ENCODE peak calls at places on chromosomes 16 and 17, in four cellular contexts. I is SK-N-SH, W is HepG2, M is HL-60. S is an unnamed sample.

GRCh38 chr16:17972460-17972943 is 364.0 kb downstream of the NPIPA8 start:
- DNase-seq in I (peak; percentile 88), W (no peak), M (no peak), S (no peak)

GRCh38 chr16:8517280-8517679 is 73.0 kb downstream of the TMEM114 start:
- DNase-seq in I (no peak), W (no peak), M (no peak), S (no peak)

GRCh38 chr17:7613769-7614421 is 802 bp downstream of the FXR2 start:
- DNase-seq in I (no peak), W (no peak), M (no peak), S (no peak)

GRCh38 chr17:71427801-71428200 is 693.0 kb upstream of the SOX9 start:
- DNase-seq in I (no peak), W (no peak), M (no peak), S (no peak)

GRCh38 chr17:36610472-36610871 is 9.1 kb downstream of the MRM1 start:
- DNase-seq in I (no peak), W (no peak), M (no peak), S (no peak)

GRCh38 chr16:30473231-30474061 is 904 bp downstream of the ITGAL start:
- DNase-seq in I (no peak), W (no peak), M (peak; percentile 76), S (no peak)

GRCh38 chr16:81076566-81077076 is 417 bp downstream of the C16orf46 start:
- DNase-seq in I (peak; percentile 86), W (peak; percentile 79), M (peak; percentile 88), S (no peak)

GRCh38 chr16:11224096-11224893 is 31.7 kb downstream of the SOCS1 start:
- DNase-seq in I (no peak), W (peak; percentile 55), M (peak; percentile 83), S (no peak)

GRCh38 chr16:67280090-67281015 is 1.0 kb downstream of the PLEKHG4 start:
- DNase-seq in I (no peak), W (no peak), M (no peak), S (no peak)

GRCh38 chr17:67139784-67140665 is 95.7 kb downstream of the CACNG1 start:
- DNase-seq in I (no peak), W (peak; percentile 19), M (no peak), S (no peak)

GRCh38 chr16:21247376-21247775 is 13.9 kb downstream of the ANKS4B start:
- DNase-seq in I (no peak), W (no peak), M (no peak), S (no peak)

GRCh38 chr17:42563543-42563942 is 1.6 kb downstream of the COASY start:
- DNase-seq in I (no peak), W (no peak), M (no peak), S (no peak)

GRCh38 chr16:66687906-66688625 is 8.5 kb downstream of the CMTM4 start:
- DNase-seq in I (no peak), W (peak; percentile 52), M (no peak), S (no peak)

GRCh38 chr16:85607331-85607765 is 5.8 kb upstream of the GSE1 start:
- DNase-seq in I (peak; percentile 68), W (no peak), M (peak; percentile 12), S (peak; percentile 81)

GRCh38 chr17:12983986-12984932 is 33.6 kb downstream of the ELAC2 start:
- DNase-seq in I (no peak), W (no peak), M (no peak), S (no peak)

GRCh38 chr16:1787322-1788094 is 4.7 kb downstream of the NUBP2 start:
- DNase-seq in I (no peak), W (no peak), M (no peak), S (no peak)

GRCh38 chr17:45388604-45389325 is 43.9 kb downstream of the ARHGAP27 start:
- DNase-seq in I (no peak), W (no peak), M (no peak), S (no peak)

GRCh38 chr17:46896991-46897390 is 26.0 kb upstream of the GOSR2 start:
- DNase-seq in I (no peak), W (no peak), M (no peak), S (no peak)

GRCh38 chr16:13984794-13985193 is 64.8 kb downstream of the ERCC4 start:
- DNase-seq in I (no peak), W (no peak), M (no peak), S (no peak)

GRCh38 chr17:59151007-59151406 is 4.0 kb downstream of the SKA2 start:
- DNase-seq in I (no peak), W (no peak), M (no peak), S (no peak)

GRCh38 chr17:8921147-8921546 is 44.4 kb downstream of the PIK3R5 start:
- DNase-seq in I (no peak), W (no peak), M (no peak), S (no peak)

GRCh38 chr17:32564325-32564724 is 77.5 kb downstream of the CDK5R1 start:
- DNase-seq in I (no peak), W (no peak), M (no peak), S (no peak)

GRCh38 chr16:2804728-2805127 is 6.5 kb downstream of the PRSS41 start:
- DNase-seq in I (no peak), W (no peak), M (no peak), S (no peak)

GRCh38 chr17:48487221-48487620 is 43.6 kb downstream of the HOXB1 start:
- DNase-seq in I (no peak), W (no peak), M (no peak), S (no peak)

GRCh38 chr17:4854181-4854681 is 21.1 kb downstream of the MINK1 start:
- DNase-seq in I (no peak), W (peak; percentile 23), M (no peak), S (no peak)

GRCh38 chr17:59423137-59423703 is 91.8 kb downstream of the YPEL2 start:
- DNase-seq in I (no peak), W (peak; percentile 55), M (no peak), S (no peak)

GRCh38 chr17:9110501-9110900 is 89.2 kb downstream of the NTN1 start:
- DNase-seq in I (no peak), W (no peak), M (no peak), S (no peak)

GRCh38 chr17:32504166-32504990 is 17.6 kb downstream of the CDK5R1 start:
- DNase-seq in I (no peak), W (no peak), M (peak; percentile 7), S (no peak)

GRCh38 chr17:7747586-7747985 is 30.0 kb downstream of the DNAH2 start:
- DNase-seq in I (no peak), W (peak; percentile 34), M (no peak), S (no peak)

GRCh38 chr16:11792404-11793260 is 4.4 kb downstream of the ZC3H7A start:
- DNase-seq in I (no peak), W (peak; percentile 70), M (no peak), S (no peak)

GRCh38 chr17:15930426-15930825 is 14.5 kb upstream of the ADORA2B start:
- DNase-seq in I (no peak), W (no peak), M (no peak), S (no peak)

GRCh38 chr17:15926039-15926740 is 18.7 kb upstream of the ADORA2B start:
- DNase-seq in I (peak; percentile 43), W (no peak), M (no peak), S (no peak)

GRCh38 chr17:15928286-15928785 is 16.6 kb upstream of the ADORA2B start:
- DNase-seq in I (no peak), W (no peak), M (no peak), S (no peak)

GRCh38 chr17:15931394-15931793 is 13.5 kb upstream of the ADORA2B start:
- DNase-seq in I (no peak), W (no peak), M (no peak), S (no peak)

GRCh38 chr17:15929941-15930340 is 15.0 kb upstream of the ADORA2B start:
- DNase-seq in I (no peak), W (no peak), M (no peak), S (no peak)
- TF ChIP-seq GABPA in I (no peak), W (no peak), M (no peak), S (no peak)

DNA sequence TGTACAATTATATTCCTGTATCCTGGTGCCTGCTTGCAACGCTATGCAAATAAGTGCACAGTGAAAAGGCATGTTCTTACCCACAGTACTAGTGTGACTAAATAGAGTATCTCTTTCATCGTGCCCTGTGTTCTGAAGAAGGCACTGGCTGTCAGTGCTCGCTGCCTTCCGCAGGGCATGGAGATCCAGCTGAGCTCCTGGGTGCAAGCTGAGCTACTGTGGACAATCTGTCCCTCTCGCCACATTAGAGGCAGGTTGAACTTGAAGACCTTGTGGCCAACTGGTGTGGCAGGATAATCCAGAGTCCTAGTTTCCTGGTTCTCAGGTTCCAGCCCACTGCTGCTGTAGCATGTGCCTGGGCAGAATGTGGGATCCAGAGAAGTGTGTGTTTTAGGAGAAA is 1.9 kb upstream of the ST6GALNAC1 start:
- DNase-seq in I (no peak), W (no peak), M (no peak), S (no peak)
- TF ChIP-seq GABPA in I (no peak), W (no peak), M (no peak), S (no peak)

GRCh38 chr16:57152096-57153093 is 33.4 kb downstream of the PSME3IP1 start:
- DNase-seq in I (no peak), W (peak; percentile 27), M (peak; percentile 38), S (no peak)
- TF ChIP-seq GABPA in I (no peak), W (no peak), M (no peak), S (no peak)

DNA sequence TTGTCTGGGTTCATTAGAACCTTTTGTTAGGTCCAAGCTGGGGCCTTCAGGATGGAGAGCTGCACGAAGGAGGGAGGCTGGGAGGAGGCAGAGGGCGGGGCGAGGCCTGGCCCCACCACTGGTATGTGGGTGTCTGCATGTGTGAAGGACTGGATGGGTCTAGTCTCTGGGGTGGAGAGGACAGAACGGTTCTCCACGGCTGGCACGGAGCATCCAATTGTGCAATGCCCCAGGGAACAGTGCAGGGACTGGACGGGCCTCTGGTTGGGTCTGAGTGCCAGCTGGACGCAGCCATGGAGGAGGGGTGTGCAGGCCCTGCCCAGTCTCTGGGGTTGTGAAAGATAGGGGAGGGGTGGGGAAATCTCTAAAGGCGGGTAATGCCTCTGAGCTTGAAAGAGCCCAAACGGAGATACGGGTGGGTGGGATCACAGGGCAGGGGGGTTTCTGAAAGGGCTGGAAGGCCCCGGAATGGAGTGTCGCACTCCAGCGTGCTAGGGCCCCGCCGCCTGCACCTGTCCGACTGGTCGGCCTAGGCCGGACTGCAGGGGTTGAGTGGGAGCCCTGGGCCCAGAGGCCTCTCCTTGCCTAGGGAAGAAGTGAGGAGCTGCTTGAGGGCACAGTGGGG is 1.6 kb downstream of the PPL start:
- DNase-seq in I (no peak), W (no peak), M (no peak), S (no peak)
- TF ChIP-seq GABPA in I (no peak), W (no peak), M (no peak), S (no peak)

GRCh38 chr17:80523054-80523744 is 21.4 kb upstream of the RPTOR start:
- DNase-seq in I (no peak), W (no peak), M (no peak), S (no peak)

GRCh38 chr17:80526116-80526910 is 18.3 kb upstream of the RPTOR start:
- DNase-seq in I (peak; percentile 25), W (no peak), M (no peak), S (no peak)

GRCh38 chr17:80527016-80527645 is 17.5 kb upstream of the RPTOR start:
- DNase-seq in I (no peak), W (no peak), M (no peak), S (no peak)

GRCh38 chr17:80520810-80521209 is 23.8 kb upstream of the RPTOR start:
- DNase-seq in I (no peak), W (no peak), M (no peak), S (no peak)

GRCh38 chr17:80524150-80524712 is 20.4 kb upstream of the RPTOR start:
- DNase-seq in I (peak; percentile 65), W (no peak), M (no peak), S (no peak)
- TF ChIP-seq GABPA in I (no peak), W (no peak), M (no peak), S (no peak)

S was measured in H1.